ENCODE peak calls at places on chromosome 19, in six cellular contexts. H, U, Z, G, I and Y are unnamed samples.

GRCh38 chr19:30076751-30077670 is 135.0 kb downstream of the URI1 start:
- DNase-seq in Z (no peak), G (no peak), H (no peak), I (no peak), U (no peak), Y (no peak)

GRCh38 chr19:16233836-16234551 is 36.3 kb downstream of the AP1M1 start:
- DNase-seq in H (peak; percentile 28), G (no peak), U (no peak), Z (no peak), I (no peak), Y (no peak)

GRCh38 chr19:53989600-53990533 is 1.6 kb upstream of the CACNG6 start:
- DNase-seq in I (no peak), H (no peak), U (no peak), Z (peak; percentile 73), G (no peak), Y (no peak)

GRCh38 chr19:9796113-9796773 is 22.6 kb downstream of the FBXL12 start:
- DNase-seq in Z (peak; percentile 95), U (peak; percentile 75), I (peak; percentile 94), G (peak; percentile 86), H (peak; percentile 77), Y (peak; percentile 87)

GRCh38 chr19:37905936-37906867 is at the start of gene WDR87:
- DNase-seq in Z (peak; percentile 16), I (peak; percentile 44), H (peak; percentile 75), G (peak; percentile 40), U (peak; percentile 71), Y (peak; percentile 96)

GRCh38 chr19:52646571-52647222 is 8.5 kb upstream of the ZNF83 start:
- DNase-seq in H (no peak), Z (no peak), U (no peak), G (no peak), I (peak; percentile 6), Y (no peak)

GRCh38 chr19:16355293-16356043 is 30.8 kb downstream of the KLF2 start:
- DNase-seq in G (no peak), I (no peak), U (peak; percentile 48), Z (peak; percentile 62), H (no peak), Y (no peak)

GRCh38 chr19:35458821-35459391 is 10.8 kb downstream of the FFAR2 start:
- DNase-seq in H (no peak), G (no peak), U (peak; percentile 52), Z (no peak), I (no peak), Y (no peak)

GRCh38 chr19:38656171-38656981 is 8.9 kb downstream of the ACTN4 start:
- DNase-seq in G (no peak), U (no peak), H (no peak), Z (peak; percentile 93), I (peak; percentile 86), Y (no peak)

GRCh38 chr19:39934584-39935233 is at the start of gene FCGBP:
- DNase-seq in H (no peak), G (no peak), I (no peak), Z (no peak), U (no peak), Y (no peak)

DNA sequence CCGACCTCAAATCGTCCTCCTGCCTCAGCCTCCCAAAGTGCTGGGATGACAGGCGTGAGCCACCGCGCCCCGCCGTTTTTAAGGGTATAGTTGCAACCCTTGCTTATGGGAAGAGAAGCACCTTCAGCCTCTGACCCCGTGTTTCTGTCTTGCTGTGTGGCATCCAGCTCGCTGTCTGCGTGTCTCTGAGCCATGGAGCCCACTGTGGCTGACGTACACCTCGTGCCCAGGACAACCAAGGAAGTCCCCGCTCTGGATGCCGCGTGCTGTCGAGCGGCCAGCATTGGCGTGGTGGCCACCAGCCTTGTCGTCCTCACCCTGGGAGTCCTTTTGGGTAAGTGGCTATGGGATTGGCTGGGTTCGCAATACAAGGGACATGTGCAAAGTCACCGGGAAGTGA is 29.5 kb downstream of the TMPRSS9 start:
- DNase-seq in G (no peak), U (no peak), H (no peak), I (no peak), Z (no peak), Y (no peak)
- TF ChIP-seq CTCF in G (no peak), U (no peak), H (no peak), I (no peak), Z (no peak), Y (no peak)

DNA sequence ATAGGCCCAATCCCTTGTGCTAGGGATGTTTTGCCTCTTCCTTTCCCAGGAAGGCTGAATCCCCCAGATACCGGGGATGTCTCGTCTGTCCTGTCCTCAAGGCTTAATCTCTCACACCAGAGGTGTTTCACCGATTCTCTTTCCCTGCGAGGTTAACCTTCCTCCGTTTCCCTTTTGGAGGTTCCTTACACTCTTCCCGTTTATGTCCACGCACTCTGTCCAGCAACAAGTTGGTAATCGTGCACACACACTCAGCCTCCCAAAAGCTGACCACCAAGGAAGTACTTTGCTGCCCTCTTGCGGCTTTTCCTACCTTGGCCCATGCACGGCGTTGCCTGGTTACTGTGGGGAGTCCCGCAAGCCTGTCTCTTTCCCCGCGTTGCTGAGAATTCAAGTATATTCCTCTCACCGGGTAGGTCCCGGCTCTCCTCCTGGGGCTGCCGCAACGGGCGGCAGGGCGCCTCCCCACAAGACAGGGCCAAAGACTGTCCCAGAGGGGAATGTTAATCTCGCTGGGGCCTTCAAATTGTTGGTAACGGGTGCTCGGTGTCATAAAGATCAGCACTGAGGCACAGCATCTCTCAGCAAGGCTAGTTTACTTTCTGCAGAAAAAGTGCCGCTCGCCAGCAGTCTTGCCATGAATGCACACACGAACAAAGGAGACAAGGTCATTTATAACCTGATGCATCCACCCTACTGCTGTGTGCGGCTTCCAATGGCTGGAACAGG is 36.7 kb upstream of the CD177 start:
- DNase-seq in U (no peak), H (no peak), Z (peak; percentile 11), G (no peak), I (peak; percentile 36), Y (peak; percentile 91)
- TF ChIP-seq CTCF in U (no peak), H (no peak), Z (peak; percentile 25), G (no peak), I (peak; percentile 42), Y (peak; percentile 86)

DNA sequence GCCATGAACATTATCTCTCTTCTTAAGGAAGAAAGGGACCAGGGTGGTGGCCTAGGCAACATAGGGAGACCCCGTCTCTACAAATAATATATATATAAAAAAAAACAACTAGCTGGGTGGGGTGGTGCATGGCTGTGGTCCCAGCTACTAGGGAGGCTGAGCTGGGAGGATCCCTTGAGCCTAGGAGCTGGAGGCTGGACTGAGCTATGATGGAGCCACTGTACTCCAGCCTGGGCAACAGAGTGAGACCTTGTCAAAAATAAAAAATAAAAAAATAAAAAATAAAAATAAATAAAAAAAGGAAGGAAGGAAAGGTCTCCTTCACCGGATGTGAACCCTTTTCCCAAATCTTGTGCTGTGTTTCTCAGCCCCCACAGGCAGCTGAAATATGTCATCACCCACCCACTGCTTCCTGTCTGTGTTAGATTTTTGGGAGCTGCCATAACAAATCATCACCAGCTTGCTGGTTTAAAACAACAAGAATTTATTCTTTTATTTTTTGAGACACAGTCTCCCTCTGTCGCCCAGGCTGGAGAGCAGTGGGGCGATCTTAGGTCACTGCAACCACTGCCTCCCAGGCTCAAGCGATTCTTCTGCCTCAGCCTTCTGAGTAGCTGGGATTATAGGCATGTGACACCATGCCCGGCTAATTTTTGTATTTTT is 9.5 kb upstream of the TSPAN16 start:
- DNase-seq in G (no peak), U (no peak), Z (peak; percentile 86), I (no peak), H (peak; percentile 31), Y (no peak)
- TF ChIP-seq CTCF in G (peak; percentile 29), U (no peak), Z (peak; percentile 33), I (no peak), H (no peak), Y (no peak)

GRCh38 chr19:945401-946252 is 19.8 kb downstream of the ARID3A start:
- DNase-seq in G (no peak), Z (no peak), H (no peak), U (no peak), I (no peak), Y (no peak)

GRCh38 chr19:948842-949496 is 23.1 kb downstream of the ARID3A start:
- DNase-seq in Z (no peak), H (no peak), I (no peak), U (no peak), G (no peak), Y (no peak)

GRCh38 chr19:944663-945241 is 18.9 kb downstream of the ARID3A start:
- DNase-seq in H (no peak), U (no peak), G (no peak), I (no peak), Z (no peak), Y (no peak)

GRCh38 chr19:947707-948533 is 22.1 kb downstream of the ARID3A start:
- DNase-seq in I (no peak), U (peak; percentile 94), G (peak; percentile 51), Z (no peak), H (peak; percentile 94), Y (no peak)

GRCh38 chr19:947090-947706 is 21.4 kb downstream of the ARID3A start:
- DNase-seq in Z (no peak), U (peak; percentile 68), G (no peak), I (no peak), H (peak; percentile 67), Y (no peak)
- TF ChIP-seq CTCF in Z (no peak), U (no peak), G (no peak), I (no peak), H (peak; percentile 20), Y (no peak)

DNA sequence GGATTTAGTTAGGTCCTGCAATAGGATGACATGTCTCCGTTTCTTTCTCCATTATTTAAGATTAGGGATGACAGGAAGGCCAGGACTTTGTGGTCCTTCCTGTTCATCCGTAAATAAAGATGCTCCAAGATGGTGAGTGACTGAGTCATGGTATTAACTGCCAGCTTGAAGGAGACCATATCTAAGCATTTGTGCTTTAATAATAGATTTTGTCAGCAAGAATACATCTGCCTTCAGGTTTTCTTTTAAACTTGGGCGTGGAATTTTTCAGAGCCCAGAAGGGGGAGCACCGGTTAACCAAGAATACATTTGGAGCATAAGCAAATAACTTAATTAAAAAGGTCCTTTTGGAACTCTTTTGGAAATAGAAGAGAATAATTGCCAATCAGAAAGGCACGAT is 68.2 kb downstream of the ARHGAP35 start:
- DNase-seq in G (no peak), H (no peak), U (no peak), Z (no peak), I (no peak), Y (no peak)
- TF ChIP-seq CTCF in G (no peak), H (no peak), U (no peak), Z (peak; percentile 28), I (no peak), Y (peak; percentile 18)

DNA sequence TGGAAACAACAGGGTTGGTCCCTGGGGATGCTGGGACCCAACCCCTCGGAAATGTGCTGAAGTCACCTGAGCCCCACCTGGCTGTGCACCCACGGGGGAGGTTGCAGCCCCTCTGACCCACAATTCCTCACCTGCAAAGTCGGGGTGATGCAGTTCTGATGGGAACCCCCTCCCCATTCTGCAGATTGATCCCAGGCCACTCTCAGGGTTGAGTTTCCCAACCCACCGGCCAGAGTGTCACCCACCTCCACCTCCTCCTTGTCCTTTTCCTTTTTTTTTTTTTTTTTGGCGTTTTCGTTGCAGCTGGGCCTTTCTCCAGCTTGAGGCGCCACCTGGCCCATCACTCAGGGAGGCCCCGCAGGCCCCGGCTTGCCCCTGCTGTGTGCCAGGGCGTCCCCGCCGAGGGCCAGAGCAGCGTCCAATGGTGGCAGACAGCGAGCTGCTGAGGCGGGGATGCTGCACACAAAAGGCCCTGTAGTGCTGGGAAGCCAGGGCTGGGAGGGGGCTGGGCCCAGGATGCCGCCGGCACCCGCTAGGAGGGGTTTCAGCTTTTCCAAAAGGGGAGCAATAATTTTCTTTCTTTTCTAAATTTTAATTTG is 4.6 kb downstream of the PIK3R2 start:
- DNase-seq in G (no peak), Z (no peak), U (no peak), I (peak; percentile 84), H (no peak), Y (peak; percentile 79)
- TF ChIP-seq CTCF in G (no peak), Z (no peak), U (no peak), I (no peak), H (no peak), Y (peak; percentile 24)